ENCODE peak calls at places on chromosomes 13 and 19, in five cellular contexts. W, A, U, R and X are unnamed samples.

GRCh38 chr13:24008679-24009078 is 111.4 kb upstream of the C1QTNF9B start:
- DNase-seq in W (no peak), A (no peak), U (peak; percentile 49), R (no peak), X (no peak)

GRCh38 chr13:24254151-24254810 is 55.1 kb upstream of the C1QTNF9 start:
- DNase-seq in W (no peak), A (peak; percentile 77), U (peak; percentile 91), R (no peak), X (peak; percentile 97)

GRCh38 chr19:11530432-11530831 is 1.5 kb upstream of the ECSIT start:
- DNase-seq in W (peak; percentile 72), A (peak; percentile 90), U (peak; percentile 90), R (no peak), X (peak; percentile 62)

GRCh38 chr19:6690160-6690885 is 20.4 kb upstream of the TNFSF14 start:
- DNase-seq in W (no peak), A (no peak), U (no peak), R (no peak), X (no peak)

GRCh38 chr19:8366961-8367326 is 3.0 kb downstream of the ANGPTL4 start:
- DNase-seq in W (peak; percentile 63), A (peak; percentile 59), U (peak; percentile 64), R (no peak), X (no peak)

GRCh38 chr13:84962141-84962750 is 837.0 kb downstream of the SLITRK6 start:
- DNase-seq in W (no peak), A (no peak), U (no peak), R (no peak), X (no peak)

GRCh38 chr13:39900106-39900750 is 244.8 kb downstream of the COG6 start:
- DNase-seq in W (no peak), A (no peak), U (no peak), R (no peak), X (no peak)

GRCh38 chr19:58154287-58154678 is 3.7 kb upstream of the ZNF329 start:
- DNase-seq in W (peak; percentile 60), A (peak; percentile 67), U (peak; percentile 55), R (no peak), X (no peak)

GRCh38 chr13:21616880-21617279 is 12.9 kb upstream of the MICU2 start:
- DNase-seq in W (no peak), A (no peak), U (no peak), R (no peak), X (no peak)

GRCh38 chr13:103078145-103078544 is 11.9 kb upstream of the SLC10A2 start:
- DNase-seq in W (no peak), A (no peak), U (no peak), R (no peak), X (no peak)

GRCh38 chr13:77509221-77509620 is 26.3 kb upstream of the SCEL start:
- DNase-seq in W (no peak), A (peak; percentile 61), U (peak; percentile 63), R (no peak), X (no peak)

GRCh38 chr13:110706570-110707378 is 858 bp upstream of the CARS2 start:
- DNase-seq in W (no peak), A (no peak), U (no peak), R (no peak), X (no peak)

GRCh38 chr13:25169951-25170553 is 2.0 kb downstream of the AMER2 start:
- DNase-seq in W (no peak), A (no peak), U (no peak), R (no peak), X (no peak)

GRCh38 chr13:41648314-41648935 is 191.1 kb downstream of the RGCC start:
- DNase-seq in W (no peak), A (peak; percentile 87), U (no peak), R (no peak), X (no peak)

GRCh38 chr19:45250832-45251451 is at the start of gene MARK4:
- DNase-seq in W (peak; percentile 79), A (peak; percentile 53), U (peak; percentile 26), R (no peak), X (no peak)

GRCh38 chr19:6056282-6056741 is 54.0 kb downstream of the RFX2 start:
- DNase-seq in W (no peak), A (no peak), U (no peak), R (no peak), X (no peak)

DNA sequence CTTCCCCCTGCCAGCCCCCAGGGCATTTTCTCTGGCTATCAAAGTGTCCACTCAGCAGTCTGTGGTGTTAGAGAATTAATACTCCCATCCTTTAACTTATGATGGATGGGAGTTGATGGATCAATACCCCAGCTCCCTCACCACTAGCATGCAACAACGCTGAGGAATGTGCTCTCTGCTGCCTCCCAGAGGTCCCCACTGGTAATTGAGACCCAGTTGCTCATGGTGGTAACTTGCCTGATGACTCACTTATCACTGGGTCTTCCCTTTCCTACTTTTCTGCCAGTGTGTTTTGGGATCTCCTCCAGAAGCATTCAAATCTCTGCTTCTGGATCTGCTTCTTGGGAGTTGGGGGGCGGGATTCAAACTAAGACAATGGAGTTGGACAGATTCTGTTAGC is 20.3 kb upstream of the CACNA1A start:
- DNase-seq in W (no peak), A (peak; percentile 19), U (peak; percentile 15), R (no peak), X (no peak)
- TF ChIP-seq CTCF in W (no peak), A (peak; percentile 35), U (peak; percentile 36), R (no peak), X (peak; percentile 62)

DNA sequence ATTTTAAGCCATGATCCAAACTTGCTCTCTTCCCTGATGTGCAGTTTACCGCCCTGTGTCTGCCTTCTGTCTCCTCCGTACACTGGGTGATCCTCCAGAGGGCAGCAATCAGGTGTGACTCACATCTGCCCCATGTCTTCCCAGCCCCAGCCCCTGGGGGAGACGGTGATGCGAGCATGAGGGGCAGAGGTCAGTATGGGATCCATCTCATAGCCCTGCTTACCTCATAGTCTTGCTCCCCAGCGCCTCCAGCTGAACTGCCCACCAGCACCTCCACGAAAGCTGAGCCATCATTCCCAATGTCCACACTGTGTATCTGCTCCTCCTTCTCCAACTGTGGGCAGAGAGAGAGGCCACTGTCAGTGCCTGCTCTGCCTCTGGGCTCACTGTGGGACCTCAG is 14.6 kb downstream of the XRCC1 start:
- DNase-seq in W (no peak), A (peak; percentile 60), U (peak; percentile 76), R (no peak), X (no peak)
- TF ChIP-seq CTCF in W (no peak), A (peak; percentile 39), U (peak; percentile 27), R (no peak), X (no peak)

DNA sequence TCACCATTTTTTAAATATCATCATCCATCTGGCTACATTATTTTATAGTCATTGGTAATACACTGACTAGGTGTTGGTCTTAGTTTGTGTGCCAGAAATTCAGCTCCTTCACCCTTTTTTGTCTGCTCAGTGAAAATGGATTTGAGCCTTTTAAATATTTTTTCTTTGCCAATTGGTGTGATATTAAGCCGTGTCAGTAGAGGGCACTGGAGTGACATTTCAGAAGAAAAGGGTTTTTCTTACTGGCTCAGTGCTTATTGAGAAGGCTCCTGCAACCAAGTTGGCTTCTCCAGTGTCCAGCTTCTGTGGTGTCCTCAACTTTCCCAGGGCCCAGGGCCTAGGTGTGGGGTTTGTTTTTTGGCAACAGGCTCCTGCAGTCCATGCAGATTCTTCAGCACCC is 546.6 kb downstream of the DACH1 start:
- DNase-seq in W (no peak), A (peak; percentile 61), U (peak; percentile 4), R (no peak), X (no peak)
- TF ChIP-seq CTCF in W (no peak), A (peak; percentile 64), U (peak; percentile 14), R (no peak), X (peak; percentile 54)

DNA sequence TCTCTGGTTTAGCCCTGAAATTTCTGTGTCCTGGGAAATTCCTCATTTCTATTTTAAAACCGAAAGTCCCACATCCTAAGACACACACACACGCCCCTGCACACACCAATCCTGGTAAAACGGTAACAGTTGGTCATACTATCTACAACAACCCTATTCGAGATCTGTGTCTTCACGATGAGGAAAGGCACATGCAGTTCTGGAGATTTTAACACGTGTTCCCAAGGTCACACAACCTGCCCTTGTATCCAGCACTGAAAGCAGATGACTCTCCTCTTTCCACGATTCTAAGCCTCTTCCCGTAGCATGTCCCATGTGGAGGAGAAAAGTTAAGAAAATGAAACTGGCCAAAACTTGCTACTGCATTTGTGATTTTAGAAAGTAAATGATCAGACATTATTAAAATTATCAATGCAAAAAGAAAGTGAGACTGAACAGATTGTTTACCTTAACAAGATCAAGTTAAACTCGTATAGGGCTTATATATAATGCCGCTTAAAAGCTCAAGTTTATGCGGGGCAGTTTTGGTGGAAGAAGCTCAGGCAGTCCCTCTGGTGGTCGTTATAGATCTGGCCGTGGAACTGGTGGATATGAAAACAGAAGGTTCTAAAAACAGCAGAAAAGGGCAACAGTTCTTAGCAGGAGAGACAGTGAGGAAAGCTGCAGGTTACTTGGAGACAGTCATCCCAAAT is 32.7 kb downstream of the VSTM1 start:
- DNase-seq in W (no peak), A (peak; percentile 41), U (peak; percentile 47), R (no peak), X (no peak)
- TF ChIP-seq CTCF in W (no peak), A (peak; percentile 49), U (peak; percentile 69), R (no peak), X (peak; percentile 22)